ENCODE peak calls at places on chromosomes 2 and 18, in eight cellular contexts. O is mesendoderm; G is stimulated activated CD4-positive, alpha-beta T cell treated with anti-CD3 and anti-CD28 coated beads, Interleukin-4, amount 100 ng/mL, for 48 hours; S is T-helper 9 cell; D is fibroblast of the conjunctiva; A is dermis microvascular lymphatic vessel endothelial cell; X is left ventricle myocardium inferior; Q is activated T-helper 1 cell treated with anti-CD3 and anti-CD28 coated beads, Interleukin-12 subunit alpha, Interleukin-12 subunit beta, Interleukin-2, Interleukin-4 antibody, amounts not matched to agents 30 ng/mL and 10 ng/mL and 1 ng/mL, durations not matched to agents 14 hours and 24 hours and 36 hours. V is an unnamed sample.

GRCh38 chr2:238789317-238789806 is 58.5 kb upstream of the TWIST2 start:
- DNase-seq in O (no peak), G (no peak), S (no peak), D (no peak), A (no peak), X (no peak), Q (no peak), V (no peak)

GRCh38 chr2:200861617-200862016 is 2.8 kb downstream of the CLK1 start:
- DNase-seq in O (no peak), G (no peak), S (no peak), D (no peak), A (no peak), X (no peak), Q (no peak), V (no peak)

GRCh38 chr2:14451312-14451711 is 181.2 kb upstream of the LRATD1 start:
- DNase-seq in O (peak), G (no peak), S (no peak), D (no peak), A (no peak), X (no peak), Q (no peak), V (no peak)

GRCh38 chr18:79876497-79876896 is 75.0 kb downstream of the SLC66A2 start:
- DNase-seq in O (no peak), G (no peak), S (no peak), D (no peak), A (no peak), X (no peak), Q (no peak), V (no peak)

GRCh38 chr2:221529943-221530652 is 42.0 kb downstream of the EPHA4 start:
- DNase-seq in O (no peak), G (no peak), S (no peak), D (peak), A (no peak), X (no peak), Q (no peak), V (peak)

GRCh38 chr18:68262697-68263293 is 452.1 kb downstream of the TMX3 start:
- DNase-seq in O (no peak), G (no peak), S (no peak), D (peak), A (no peak), X (no peak), Q (no peak), V (no peak)

GRCh38 chr2:86358982-86359381 is 21.6 kb upstream of the REEP1 start:
- DNase-seq in O (no peak), G (no peak), S (no peak), D (no peak), A (no peak), X (no peak), Q (no peak), V (no peak)

GRCh38 chr2:170817247-170817998 is 736 bp downstream of the GAD1 start:
- DNase-seq in O (peak), G (no peak), S (no peak), D (no peak), A (no peak), X (no peak), Q (no peak), V (no peak)

GRCh38 chr18:13558132-13558531 is 168.2 kb downstream of the FAM210A start:
- DNase-seq in O (peak), G (peak), S (no peak), D (peak), A (peak), X (peak), Q (no peak), V (no peak)